ENCODE peak calls at places on chromosomes 6 and 20, in four cellular contexts. One of them, this sample, is unnamed.

GRCh38 chr6:106163446-106163965 is 77.4 kb downstream of the PRDM1 start:
- DNase-seq in effector CD4-positive, alpha-beta T cell: no peak
- DNase-seq in dermis microvascular lymphatic vessel endothelial cell: no peak
- DNase-seq in cardiac fibroblast: peak
- DNase-seq in this sample: no peak

GRCh38 chr6:113120577-113121285 is 736.4 kb upstream of the MARCKS start:
- DNase-seq in cardiac fibroblast: peak
- DNase-seq in effector CD4-positive, alpha-beta T cell: no peak
- DNase-seq in dermis microvascular lymphatic vessel endothelial cell: peak
- DNase-seq in this sample: no peak

GRCh38 chr6:138403324-138403800 is 661 bp upstream of the HEBP2 start:
- DNase-seq in dermis microvascular lymphatic vessel endothelial cell: peak
- DNase-seq in cardiac fibroblast: peak
- DNase-seq in effector CD4-positive, alpha-beta T cell: peak
- DNase-seq in this sample: no peak

GRCh38 chr6:155678361-155678760 is 222.7 kb upstream of the NOX3 start:
- DNase-seq in effector CD4-positive, alpha-beta T cell: no peak
- DNase-seq in cardiac fibroblast: no peak
- DNase-seq in dermis microvascular lymphatic vessel endothelial cell: no peak
- DNase-seq in this sample: no peak

GRCh38 chr6:26240981-26241770 is 123.8 kb upstream of the BTN3A2 start:
- DNase-seq in cardiac fibroblast: peak
- DNase-seq in effector CD4-positive, alpha-beta T cell: no peak
- DNase-seq in dermis microvascular lymphatic vessel endothelial cell: no peak
- DNase-seq in this sample: no peak

GRCh38 chr6:143196525-143197225 is 136.0 kb downstream of the AIG1 start:
- DNase-seq in effector CD4-positive, alpha-beta T cell: no peak
- DNase-seq in dermis microvascular lymphatic vessel endothelial cell: peak
- DNase-seq in cardiac fibroblast: no peak
- DNase-seq in this sample: no peak

GRCh38 chr6:160462551-160463109 is 114.5 kb downstream of the SLC22A3 start:
- DNase-seq in effector CD4-positive, alpha-beta T cell: peak
- DNase-seq in cardiac fibroblast: peak
- DNase-seq in dermis microvascular lymphatic vessel endothelial cell: peak
- DNase-seq in this sample: peak

GRCh38 chr20:25253606-25254275 is 5.9 kb downstream of the PYGB start:
- DNase-seq in effector CD4-positive, alpha-beta T cell: no peak
- DNase-seq in dermis microvascular lymphatic vessel endothelial cell: no peak
- DNase-seq in cardiac fibroblast: peak
- DNase-seq in this sample: no peak

GRCh38 chr20:41608606-41609005 is 9.6 kb downstream of the CHD6 start:
- DNase-seq in effector CD4-positive, alpha-beta T cell: no peak
- DNase-seq in cardiac fibroblast: no peak
- DNase-seq in dermis microvascular lymphatic vessel endothelial cell: no peak
- DNase-seq in this sample: no peak

GRCh38 chr6:116969211-116969863 is 92.3 kb downstream of the RFX6 start:
- DNase-seq in dermis microvascular lymphatic vessel endothelial cell: peak
- DNase-seq in cardiac fibroblast: peak
- DNase-seq in effector CD4-positive, alpha-beta T cell: no peak
- DNase-seq in this sample: no peak

GRCh38 chr20:57657537-57658446 is 37.6 kb upstream of the ZBP1 start:
- DNase-seq in cardiac fibroblast: no peak
- DNase-seq in dermis microvascular lymphatic vessel endothelial cell: no peak
- DNase-seq in effector CD4-positive, alpha-beta T cell: no peak
- DNase-seq in this sample: peak

GRCh38 chr6:149052350-149053106 is 265.0 kb upstream of the TAB2 start:
- DNase-seq in cardiac fibroblast: no peak
- DNase-seq in effector CD4-positive, alpha-beta T cell: no peak
- DNase-seq in dermis microvascular lymphatic vessel endothelial cell: no peak
- DNase-seq in this sample: no peak

GRCh38 chr20:59810376-59811187 is 122.9 kb downstream of the SYCP2 start:
- DNase-seq in effector CD4-positive, alpha-beta T cell: no peak
- DNase-seq in cardiac fibroblast: no peak
- DNase-seq in dermis microvascular lymphatic vessel endothelial cell: no peak
- DNase-seq in this sample: no peak

GRCh38 chr20:3172933-3173581 is at the start of gene LZTS3:
- DNase-seq in effector CD4-positive, alpha-beta T cell: peak
- DNase-seq in cardiac fibroblast: peak
- DNase-seq in dermis microvascular lymphatic vessel endothelial cell: peak
- DNase-seq in this sample: peak

GRCh38 chr6:17600527-17601388 is 656 bp downstream of the FAM8A1 start:
- DNase-seq in effector CD4-positive, alpha-beta T cell: peak
- DNase-seq in dermis microvascular lymphatic vessel endothelial cell: peak
- DNase-seq in cardiac fibroblast: no peak
- DNase-seq in this sample: peak

GRCh38 chr20:58550661-58551060 is 35.5 kb upstream of the APCDD1L start:
- DNase-seq in dermis microvascular lymphatic vessel endothelial cell: peak
- DNase-seq in effector CD4-positive, alpha-beta T cell: no peak
- DNase-seq in cardiac fibroblast: peak
- DNase-seq in this sample: no peak

GRCh38 chr6:31308050-31308844 is 36.4 kb upstream of the HLA-C start:
- DNase-seq in effector CD4-positive, alpha-beta T cell: peak
- DNase-seq in cardiac fibroblast: peak
- DNase-seq in dermis microvascular lymphatic vessel endothelial cell: no peak
- DNase-seq in this sample: peak

GRCh38 chr6:12356983-12357972 is 67.1 kb downstream of the EDN1 start:
- DNase-seq in dermis microvascular lymphatic vessel endothelial cell: no peak
- DNase-seq in effector CD4-positive, alpha-beta T cell: no peak
- DNase-seq in cardiac fibroblast: no peak
- DNase-seq in this sample: no peak

GRCh38 chr6:87040729-87041128 is 54.2 kb downstream of the CGA start:
- DNase-seq in effector CD4-positive, alpha-beta T cell: no peak
- DNase-seq in dermis microvascular lymphatic vessel endothelial cell: no peak
- DNase-seq in cardiac fibroblast: no peak
- DNase-seq in this sample: no peak

GRCh38 chr6:122984393-122984792 is 11.6 kb upstream of the CLVS2 start:
- DNase-seq in effector CD4-positive, alpha-beta T cell: no peak
- DNase-seq in cardiac fibroblast: no peak
- DNase-seq in dermis microvascular lymphatic vessel endothelial cell: no peak
- DNase-seq in this sample: no peak

GRCh38 chr20:36793294-36794115 is 19.9 kb upstream of the DSN1 start:
- DNase-seq in effector CD4-positive, alpha-beta T cell: no peak
- DNase-seq in dermis microvascular lymphatic vessel endothelial cell: no peak
- DNase-seq in cardiac fibroblast: no peak
- DNase-seq in this sample: no peak

GRCh38 chr6:32133786-32134185 is 3.7 kb upstream of the FKBPL start:
- DNase-seq in cardiac fibroblast: peak
- DNase-seq in effector CD4-positive, alpha-beta T cell: no peak
- DNase-seq in dermis microvascular lymphatic vessel endothelial cell: no peak
- DNase-seq in this sample: no peak